ENCODE peak calls at places on chromosomes 1 and 21, in nine cellular contexts. H, T, U, N, J, L, O, Z and P are unnamed samples.

GRCh38 chr1:227379555-227379892 is 61.2 kb upstream of the CDC42BPA start:
- DNase-seq in H (no peak), O (no peak), L (no peak), Z (no peak), J (no peak), N (no peak), T (no peak), U (no peak), P (no peak)

GRCh38 chr1:25795227-25795626 is 4.8 kb upstream of the SELENON start:
- DNase-seq in J (no peak), O (no peak), N (no peak), T (no peak), Z (no peak), L (no peak), H (no peak), U (no peak), P (no peak)

GRCh38 chr1:229368347-229368746 is 25.5 kb upstream of the CCSAP start:
- DNase-seq in U (no peak), N (no peak), J (no peak), L (no peak), O (no peak), H (no peak), T (no peak), Z (no peak), P (no peak)

GRCh38 chr1:101474039-101474665 is 237.3 kb downstream of the S1PR1 start:
- DNase-seq in H (peak), Z (peak), J (peak), T (no peak), O (no peak), L (no peak), N (peak), U (no peak), P (no peak)

GRCh38 chr21:45153358-45154318 is 79.3 kb downstream of the ADARB1 start:
- DNase-seq in Z (no peak), J (no peak), O (no peak), U (peak), N (no peak), T (no peak), L (peak), H (peak), P (no peak)

GRCh38 chr1:117527111-117527510 is 78.7 kb upstream of the TENT5C start:
- DNase-seq in L (no peak), T (no peak), O (no peak), H (no peak), U (no peak), N (no peak), J (no peak), Z (no peak), P (no peak)

GRCh38 chr1:55877440-55878232 is 662.5 kb upstream of the USP24 start:
- DNase-seq in O (no peak), Z (no peak), L (no peak), J (no peak), T (no peak), H (no peak), N (no peak), U (no peak), P (no peak)

GRCh38 chr1:109535971-109536491 is 3.6 kb upstream of the GPR61 start:
- DNase-seq in H (no peak), J (no peak), N (peak), Z (no peak), U (no peak), O (no peak), T (no peak), L (no peak), P (no peak)

GRCh38 chr1:166283190-166283589 is 116.4 kb upstream of the FAM78B start:
- DNase-seq in N (no peak), U (no peak), L (no peak), H (no peak), T (no peak), J (no peak), O (no peak), Z (no peak), P (no peak)

GRCh38 chr1:147389532-147390184 is 147.2 kb downstream of the CHD1L start:
- DNase-seq in U (peak), T (peak), H (peak), J (peak), N (no peak), Z (peak), O (no peak), L (no peak), P (peak)

GRCh38 chr1:67840449-67840848 is 7.2 kb upstream of the GNG12 start:
- DNase-seq in L (peak), N (no peak), J (no peak), Z (no peak), H (peak), O (no peak), T (peak), U (no peak), P (no peak)

GRCh38 chr1:30450818-30451233 is 272.6 kb downstream of the MATN1 start:
- DNase-seq in N (no peak), T (no peak), Z (no peak), U (no peak), H (no peak), J (no peak), L (peak), O (no peak), P (no peak)

GRCh38 chr1:221637641-221638041 is 104.2 kb downstream of the DUSP10 start:
- DNase-seq in U (no peak), H (peak), N (no peak), L (no peak), O (no peak), Z (no peak), T (peak), J (no peak), P (no peak)

GRCh38 chr1:155695107-155695506 is 6.2 kb downstream of the DAP3 start:
- DNase-seq in T (no peak), O (no peak), U (no peak), H (no peak), L (no peak), J (no peak), Z (no peak), N (no peak), P (no peak)

GRCh38 chr1:175536921-175537320 is 206.5 kb downstream of the TNR start:
- DNase-seq in U (no peak), Z (no peak), H (no peak), T (no peak), J (no peak), O (no peak), L (no peak), N (no peak), P (no peak)

GRCh38 chr1:83815348-83815747 is 183.6 kb downstream of the TTLL7 start:
- DNase-seq in H (peak), J (no peak), Z (no peak), L (no peak), O (no peak), N (peak), T (peak), U (no peak), P (no peak)

GRCh38 chr1:226322986-226323385 is 14.0 kb upstream of the LIN9 start:
- DNase-seq in J (no peak), H (no peak), Z (no peak), N (no peak), O (no peak), L (no peak), U (no peak), T (no peak), P (no peak)

GRCh38 chr1:191519519-191519918 is 638.7 kb upstream of the RGS18 start:
- DNase-seq in O (no peak), N (no peak), H (no peak), L (no peak), T (no peak), U (no peak), Z (no peak), J (no peak), P (no peak)

GRCh38 chr1:217687511-217687910 is 56.4 kb downstream of the SPATA17 start:
- DNase-seq in H (no peak), L (no peak), T (no peak), J (no peak), N (no peak), Z (no peak), O (no peak), U (no peak), P (no peak)

GRCh38 chr1:76770979-76771378 is 96.3 kb upstream of the ST6GALNAC5 start:
- DNase-seq in Z (no peak), U (no peak), N (peak), O (no peak), L (no peak), H (no peak), T (no peak), J (no peak), P (no peak)